ENCODE peak calls at places on chromosomes 4 and X, in four cellular contexts. G is dorsolateral prefrontal cortex, W is left ventricle myocardium inferior, Q is MM.1S. L is an unnamed sample.
A peak's percentile ranks its signal among the peaks of the same experiment; 100 is the strongest.

GRCh38 chr4:33881176-33881575 is 2363.1 kb downstream of the ARAP2 start:
- DNase-seq in Q (no peak), W (no peak), G (no peak), L (no peak)

GRCh38 chr4:17688011-17688441 is 73.6 kb downstream of the MED28 start:
- DNase-seq in Q (no peak), G (no peak), W (no peak), L (peak; percentile 50)

GRCh38 chr4:71229477-71230257 is 109.2 kb upstream of the SLC4A4 start:
- DNase-seq in Q (peak; percentile 25), G (no peak), W (no peak), L (no peak)

GRCh38 chrX:103845165-103845653 is 13.2 kb upstream of the RAB9B start:
- DNase-seq in G (no peak), W (peak; percentile 31), Q (peak; percentile 63), L (peak; percentile 48)

GRCh38 chr4:35548921-35549320 is 695.4 kb downstream of the ARAP2 start:
- DNase-seq in Q (no peak), W (no peak), G (no peak), L (no peak)

GRCh38 chr4:60042941-60043340 is 1157.2 kb upstream of the ADGRL3 start:
- DNase-seq in Q (no peak), G (no peak), W (no peak), L (no peak)

GRCh38 chrX:20567108-20567507 is 300.4 kb upstream of the RPS6KA3 start:
- DNase-seq in Q (peak; percentile 6), G (no peak), W (no peak), L (no peak)

GRCh38 chr4:184568770-184569169 is 80.5 kb downstream of the CASP3 start:
- DNase-seq in W (no peak), Q (peak; percentile 30), G (no peak), L (no peak)

GRCh38 chr4:23035521-23036056 is 342.9 kb downstream of the GBA3 start:
- DNase-seq in G (no peak), Q (no peak), W (no peak), L (no peak)

GRCh38 chr4:75555294-75556164 is at the start of gene ODAPH:
- DNase-seq in Q (peak; percentile 86), W (no peak), G (no peak), L (no peak)

GRCh38 chr4:114043116-114043515 is 63.7 kb upstream of the ARSJ start:
- DNase-seq in W (no peak), G (no peak), Q (no peak), L (no peak)

GRCh38 chr4:8917321-8917811 is 45.7 kb upstream of the HMX1 start:
- DNase-seq in Q (no peak), W (no peak), G (no peak), L (no peak)

DNA sequence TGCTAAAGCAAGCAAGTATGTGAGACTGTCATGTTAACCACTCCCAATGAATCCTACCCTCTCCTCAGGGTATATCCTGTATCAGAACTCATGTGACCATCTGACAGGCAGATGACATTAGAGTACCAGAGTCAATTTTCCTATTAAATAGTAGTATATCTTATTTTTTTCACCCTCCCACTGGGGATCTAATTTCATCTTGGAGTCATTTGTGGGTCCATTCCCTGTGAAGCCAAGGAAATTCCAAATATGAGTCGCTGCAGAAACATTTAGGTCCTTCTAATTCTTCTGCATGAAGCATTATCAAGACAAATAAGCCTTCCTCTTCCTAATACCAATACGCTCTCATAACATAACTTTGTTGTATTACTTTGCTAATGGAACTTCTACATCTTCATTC is 52.2 kb upstream of the BLTP1 start:
- DNase-seq in W (no peak), G (no peak), Q (no peak), L (no peak)
- H3K4me3 ChIP-seq in W (no peak overlapping the region), G (no peak overlapping the region), Q (no peak overlapping the region), L (no peak overlapping the region)

GRCh38 chr4:42282081-42282901 is 115.0 kb upstream of the SHISA3 start:
- DNase-seq in G (no peak), W (peak; percentile 29), Q (peak; percentile 72), L (peak; percentile 64)
- H3K4me3 ChIP-seq in G (no peak overlapping the region), W (peak overlapping the region; percentile 32), Q (peak overlapping the region; percentile 26), L (peak overlapping the region; percentile 5)

DNA sequence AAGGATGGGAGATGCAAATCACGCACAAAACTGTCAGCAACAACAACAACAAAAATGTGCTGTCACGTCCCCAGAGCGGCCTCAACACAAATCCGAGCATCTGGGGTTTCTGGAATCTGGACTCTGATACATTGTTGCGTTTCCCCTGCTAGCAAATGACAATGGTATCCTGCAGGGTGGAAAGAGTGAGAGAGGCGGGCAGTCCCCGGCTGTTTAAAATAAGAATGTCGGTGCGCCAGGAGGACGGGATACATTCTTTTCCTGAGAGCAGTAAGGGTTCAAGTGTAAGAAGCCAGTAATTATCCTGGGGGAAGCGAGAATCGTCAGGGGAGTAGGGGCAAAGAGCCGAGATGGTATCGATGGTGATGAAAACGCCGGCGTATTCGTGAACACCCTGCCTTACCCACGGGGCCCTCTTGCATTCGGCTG is 310.2 kb downstream of the ASMT start:
- DNase-seq in W (no peak), Q (no peak), G (no peak), L (no peak)
- H3K4me3 ChIP-seq in W (no peak overlapping the region), Q (no peak overlapping the region), G (no peak overlapping the region), L (no peak overlapping the region)

GRCh38 chr4:91198951-91199350 is 1071.8 kb downstream of the CCSER1 start:
- DNase-seq in Q (peak; percentile 84), W (no peak), G (no peak), L (no peak)
- H3K4me3 ChIP-seq in Q (peak overlapping the region; percentile 60), W (peak overlapping the region; percentile 41), G (peak overlapping the region; percentile 55), L (no peak overlapping the region)

DNA sequence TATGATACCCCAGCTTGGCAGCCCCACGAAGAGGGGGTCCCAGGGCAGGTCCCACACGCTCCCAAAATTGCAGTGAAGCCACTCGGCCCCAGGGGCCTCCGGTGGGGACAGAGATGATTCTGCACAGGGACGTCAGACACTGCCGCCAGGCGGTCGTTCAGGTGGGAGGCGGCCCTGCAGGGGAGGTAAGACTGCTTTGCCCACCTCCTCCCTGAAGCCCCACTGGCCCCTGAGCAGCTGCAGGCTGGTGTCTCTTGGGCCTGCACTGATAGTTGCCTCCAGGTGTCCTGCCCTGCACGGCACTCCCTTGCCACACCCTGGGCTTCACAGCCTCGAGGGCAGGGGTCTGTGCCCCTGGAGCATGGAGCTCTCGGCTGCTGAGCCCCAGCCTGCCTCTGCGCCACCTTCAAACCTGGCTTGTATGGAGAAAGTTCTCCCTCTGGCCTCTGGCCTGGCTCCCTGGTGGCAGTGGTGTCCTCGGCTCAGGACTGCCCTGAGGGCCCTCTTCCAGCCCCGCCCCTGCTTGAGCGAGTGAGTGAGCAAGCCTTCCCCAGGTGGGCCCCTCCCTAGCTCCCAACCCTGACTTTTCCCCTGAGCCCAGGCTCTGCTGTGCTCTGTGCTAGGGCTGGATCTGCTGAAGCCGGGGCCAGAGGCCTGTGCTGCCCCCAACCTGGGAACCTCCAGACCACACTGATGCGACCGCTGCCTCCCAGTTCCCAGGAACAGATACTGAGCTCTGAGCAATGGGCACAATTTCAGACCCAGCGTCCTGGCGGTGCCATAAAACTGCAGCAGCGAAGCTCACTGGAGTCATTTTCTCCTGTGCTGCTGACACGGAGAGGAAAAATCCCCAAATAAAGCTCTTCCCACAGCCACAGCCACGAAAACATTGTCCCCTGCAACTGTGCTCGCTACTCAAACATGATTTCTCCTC is 16.1 kb downstream of the ADRA2C start:
- DNase-seq in G (no peak), Q (no peak), W (no peak), L (no peak)
- H3K4me3 ChIP-seq in G (no peak overlapping the region), Q (no peak overlapping the region), W (no peak overlapping the region), L (no peak overlapping the region)

GRCh38 chr4:6250984-6251295 is 18.7 kb upstream of the WFS1 start:
- DNase-seq in Q (no peak), G (no peak), W (no peak), L (no peak)

GRCh38 chr4:6251365-6251764 is 18.3 kb upstream of the WFS1 start:
- DNase-seq in Q (no peak), W (no peak), G (no peak), L (no peak)

GRCh38 chr4:6248394-6248793 is 21.3 kb upstream of the WFS1 start:
- DNase-seq in W (no peak), G (no peak), Q (no peak), L (no peak)

GRCh38 chr4:6252051-6252450 is 17.6 kb upstream of the WFS1 start:
- DNase-seq in G (no peak), Q (no peak), W (no peak), L (no peak)

GRCh38 chr4:6250235-6250983 is 19.2 kb upstream of the WFS1 start:
- DNase-seq in W (no peak), G (no peak), Q (peak; percentile 75), L (peak; percentile 72)
- H3K4me3 ChIP-seq in W (no peak overlapping the region), G (no peak overlapping the region), Q (no peak overlapping the region), L (no peak overlapping the region)

DNA sequence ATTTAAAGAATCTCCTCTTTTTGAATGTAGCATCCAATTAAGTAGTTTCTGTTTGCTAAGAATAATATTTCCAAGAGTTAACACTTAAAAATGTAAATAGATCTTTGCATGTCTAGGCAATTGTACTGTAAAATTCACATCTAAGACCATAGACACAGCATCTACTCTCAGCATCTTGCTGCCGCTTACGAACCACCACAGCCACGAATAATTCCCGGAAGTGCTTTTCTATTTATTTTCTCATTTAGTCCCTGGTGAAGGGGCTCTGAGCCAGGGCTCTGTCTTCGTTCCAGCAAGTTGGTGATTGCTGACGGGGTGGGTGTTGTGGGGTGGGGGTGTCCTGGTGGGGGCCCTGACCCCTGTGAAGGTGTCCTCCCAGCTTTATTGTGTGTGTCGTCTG is 1.5 kb downstream of the NSG1 start:
- DNase-seq in G (no peak), W (no peak), Q (no peak), L (no peak)
- H3K4me3 ChIP-seq in G (no peak overlapping the region), W (peak overlapping the region; percentile 71), Q (no peak overlapping the region), L (no peak overlapping the region)

DNA sequence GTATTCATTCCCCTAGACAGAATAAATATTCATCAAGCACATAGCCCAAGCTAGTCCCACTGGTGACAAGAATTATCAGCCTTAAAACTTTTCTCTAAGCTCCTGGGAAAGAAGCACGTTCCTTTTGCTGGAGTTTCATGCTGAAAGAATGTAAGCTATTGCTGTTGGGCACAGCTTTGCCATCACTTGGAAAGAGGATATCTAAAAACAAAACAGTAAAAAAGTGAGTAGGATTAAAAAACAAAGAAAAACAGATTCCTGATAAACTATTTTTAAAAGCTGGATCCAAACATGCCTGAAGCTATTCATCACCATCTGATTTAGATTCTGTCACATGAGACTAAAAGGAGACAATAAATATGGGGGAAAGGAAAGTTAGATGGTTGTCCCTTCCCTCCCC is 176.8 kb downstream of the SCFD2 start:
- DNase-seq in G (no peak), Q (no peak), W (no peak), L (no peak)
- H3K4me3 ChIP-seq in G (no peak overlapping the region), Q (no peak overlapping the region), W (no peak overlapping the region), L (no peak overlapping the region)

L was measured in Jurkat, Clone E6-1.